ENCODE peak calls at places on chromosomes 13 and 19, in four cellular contexts. V is HepG2, P is WTC11, L is K562. W is an unnamed sample.
A peak's percentile ranks its signal among the peaks of the same experiment; 100 is the strongest.

GRCh38 chr19:28292822-28293500 is 920.0 kb downstream of the UQCRFS1 start:
- DNase-seq in V (no peak), P (peak; percentile 45), L (no peak), W (no peak)

GRCh38 chr19:55324705-55325104 is 436 bp downstream of the TMEM150B start:
- DNase-seq in V (no peak), P (no peak), L (no peak), W (no peak)

GRCh38 chr13:23674795-23675640 is 104.8 kb downstream of the TNFRSF19 start:
- DNase-seq in V (peak; percentile 44), P (no peak), L (no peak), W (no peak)

GRCh38 chr13:54607421-54607820 is 1578.8 kb downstream of the OLFM4 start:
- DNase-seq in V (no peak), P (no peak), L (no peak), W (no peak)

GRCh38 chr13:34344761-34345600 is 527.0 kb downstream of the RFC3 start:
- DNase-seq in V (no peak), P (no peak), L (no peak), W (no peak)

GRCh38 chr19:29098863-29099481 is 114.0 kb downstream of the UQCRFS1 start:
- DNase-seq in V (no peak), P (no peak), L (peak; percentile 14), W (no peak)

GRCh38 chr13:98997051-98997730 is 19.3 kb upstream of the DOCK9 start:
- DNase-seq in V (no peak), P (no peak), L (no peak), W (no peak)

GRCh38 chr19:16628984-16629691 is 1.1 kb upstream of the MED26 start:
- DNase-seq in V (no peak), P (no peak), L (no peak), W (no peak)

GRCh38 chr19:46546194-46546896 is 50.7 kb upstream of the PNMA8B start:
- DNase-seq in V (peak; percentile 30), P (peak; percentile 66), L (peak; percentile 66), W (peak; percentile 67)
- TF ChIP-seq ELF4 in V (no peak), P (no peak), L (no peak), W (no peak)

DNA sequence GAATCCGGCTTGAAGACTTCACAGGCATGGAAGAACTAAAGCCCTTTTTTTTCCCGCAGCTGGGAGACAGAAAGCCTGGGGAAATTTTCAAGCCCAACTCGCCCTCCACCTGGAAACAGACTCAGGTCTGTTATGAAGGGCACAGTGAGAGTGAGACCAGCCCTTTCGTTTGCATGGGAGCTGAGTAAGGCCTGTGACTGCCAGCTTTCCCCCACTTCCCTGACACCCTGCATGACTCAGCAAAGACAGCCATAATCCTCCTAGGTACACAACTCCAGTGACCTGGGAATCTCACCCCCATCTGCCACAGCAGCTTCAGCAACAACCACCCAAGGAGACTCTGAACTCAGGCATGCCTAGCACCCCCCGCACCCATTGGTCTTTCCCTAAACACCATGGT is 87.6 kb upstream of the ZNF91 start:
- DNase-seq in V (no peak), P (no peak), L (no peak), W (no peak)
- TF ChIP-seq ELF4 in V (no peak), P (no peak), L (no peak), W (no peak)

GRCh38 chr19:46654621-46655152 is 6.3 kb downstream of the DACT3 start:
- DNase-seq in V (peak; percentile 27), P (peak; percentile 33), L (peak; percentile 18), W (no peak)
- TF ChIP-seq ELF4 in V (no peak), P (no peak), L (no peak), W (no peak)

GRCh38 chr13:27079421-27079958 is 92.1 kb downstream of the USP12 start:
- DNase-seq in V (no peak), P (peak; percentile 52), L (no peak), W (no peak)
- TF ChIP-seq ELF4 in V (no peak), P (no peak), L (no peak), W (no peak)

GRCh38 chr13:110484290-110485048 is 77.1 kb downstream of the RAB20 start:
- DNase-seq in V (no peak), P (no peak), L (no peak), W (no peak)

GRCh38 chr13:110486061-110486780 is 75.3 kb downstream of the RAB20 start:
- DNase-seq in V (no peak), P (no peak), L (no peak), W (no peak)

GRCh38 chr13:110483386-110483785 is 78.1 kb downstream of the RAB20 start:
- DNase-seq in V (no peak), P (no peak), L (no peak), W (no peak)

GRCh38 chr13:110490009-110490770 is 71.3 kb downstream of the RAB20 start:
- DNase-seq in V (peak; percentile 89), P (no peak), L (no peak), W (no peak)

GRCh38 chr13:110485604-110486003 is 75.9 kb downstream of the RAB20 start:
- DNase-seq in V (peak; percentile 91), P (peak; percentile 86), L (no peak), W (no peak)
- TF ChIP-seq ELF4 in V (no peak), P (no peak), L (no peak), W (no peak)

DNA sequence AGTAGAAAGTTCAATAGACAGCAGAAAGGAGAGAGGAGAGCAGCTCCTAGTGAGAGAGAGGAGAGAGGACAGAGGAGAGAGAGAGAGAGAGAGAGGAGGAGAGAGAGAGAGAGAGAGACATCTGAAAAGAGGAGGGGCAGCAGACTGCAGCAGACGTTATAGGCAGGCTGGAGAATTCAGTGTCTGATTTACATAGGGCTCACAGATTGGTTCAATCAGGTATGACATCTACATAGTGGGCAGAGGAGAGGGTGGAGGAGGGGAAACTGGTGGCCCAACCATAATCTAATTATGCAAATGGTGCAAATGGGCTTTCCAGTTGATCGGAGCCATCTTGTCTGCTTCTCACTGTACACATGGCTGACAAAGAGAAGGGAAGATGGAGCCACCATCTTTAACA is 221.3 kb upstream of the TRPC4 start:
- DNase-seq in V (no peak), P (no peak), L (no peak), W (no peak)
- TF ChIP-seq ELF4 in V (no peak), P (no peak), L (no peak), W (no peak)

GRCh38 chr19:5217171-5217570 is 123.4 kb downstream of the PTPRS start:
- DNase-seq in V (no peak), P (no peak), L (no peak), W (no peak)
- TF ChIP-seq ELF4 in V (no peak), P (no peak), L (no peak), W (no peak)

DNA sequence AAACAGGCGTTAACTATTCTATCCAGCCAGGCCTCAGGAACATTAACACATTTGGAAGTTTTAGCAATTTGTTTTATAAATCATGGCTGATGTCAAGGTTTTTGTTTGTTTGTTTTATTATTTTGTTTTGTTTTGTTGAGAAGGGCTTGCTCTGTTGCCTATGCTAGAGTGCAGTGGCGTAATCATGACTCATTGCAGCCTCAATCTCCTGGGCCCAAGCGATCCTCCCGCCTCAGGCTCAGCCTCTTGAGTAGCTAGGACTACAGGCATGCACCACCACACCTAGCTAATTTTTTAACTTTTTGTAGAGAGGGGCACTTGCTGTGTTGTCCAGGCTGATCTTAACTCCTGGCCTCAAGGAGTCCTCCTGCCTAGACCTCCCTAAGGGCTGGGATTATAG is 28.3 kb downstream of the NUP58 start:
- DNase-seq in V (no peak), P (no peak), L (no peak), W (no peak)
- TF ChIP-seq ELF4 in V (no peak), P (no peak), L (no peak), W (no peak)

GRCh38 chr13:75049936-75050335 is 432.0 kb downstream of the TBC1D4 start:
- DNase-seq in V (no peak), P (no peak), L (no peak), W (no peak)

GRCh38 chr13:75055296-75055695 is 426.7 kb downstream of the TBC1D4 start:
- DNase-seq in V (no peak), P (no peak), L (no peak), W (no peak)

GRCh38 chr13:75050419-75051066 is 431.4 kb downstream of the TBC1D4 start:
- DNase-seq in V (no peak), P (no peak), L (no peak), W (no peak)

GRCh38 chr13:75052616-75053015 is 429.4 kb downstream of the TBC1D4 start:
- DNase-seq in V (no peak), P (no peak), L (no peak), W (no peak)
- TF ChIP-seq ELF4 in V (no peak), P (no peak), L (no peak), W (no peak)

DNA sequence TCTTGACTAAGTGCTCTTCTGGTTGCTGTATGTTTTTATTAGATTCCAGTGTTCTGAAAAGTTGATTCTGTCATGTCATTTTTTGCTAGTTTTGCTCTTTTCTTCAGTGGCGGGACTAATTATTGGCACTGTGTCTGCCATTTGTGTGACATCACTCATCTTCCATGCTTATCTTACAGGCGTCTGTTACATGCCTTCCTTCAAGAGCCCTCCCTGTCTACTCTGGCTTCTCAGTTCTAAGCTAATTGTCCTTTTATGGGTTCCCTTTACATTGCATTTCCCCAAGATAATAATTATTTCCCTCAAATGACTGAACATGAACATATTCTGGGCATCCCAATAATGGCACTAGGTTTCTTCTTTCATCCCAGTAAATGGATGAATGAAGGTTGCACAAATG is 459.1 kb downstream of the DCT start:
- DNase-seq in V (no peak), P (no peak), L (no peak), W (no peak)
- TF ChIP-seq ELF4 in V (no peak), P (no peak), L (no peak), W (no peak)